ENCODE peak calls at places on chromosomes 1 and 21, in seven cellular contexts. E is prostate gland, P is body of pancreas, U is GM06990, Z is stromal cell of bone marrow, T is NT2/D1, I is CD14-positive monocyte. G is an unnamed sample.

GRCh38 chr1:231410041-231410591 is 12.0 kb downstream of the EGLN1 start:
- DNase-seq in U (no peak), T (no peak), I (no peak), Z (no peak), P (no peak), E (no peak), G (no peak)

GRCh38 chr1:77424236-77424635 is 142.4 kb downstream of the AK5 start:
- DNase-seq in P (no peak), Z (no peak), T (no peak), I (no peak), E (no peak), U (no peak), G (no peak)

GRCh38 chr1:18923721-18924610 is 21.6 kb upstream of the ALDH4A1 start:
- DNase-seq in U (no peak), P (no peak), E (no peak), I (no peak), T (no peak), Z (no peak), G (no peak)

GRCh38 chr1:19312782-19313635 is 883 bp downstream of the SLC66A1 start:
- DNase-seq in P (no peak), T (no peak), Z (no peak), U (peak), E (no peak), I (no peak), G (no peak)

GRCh38 chr1:104780470-104781078 is 1030.9 kb downstream of the AMY1C start:
- DNase-seq in E (no peak), T (peak), Z (no peak), U (no peak), I (no peak), P (no peak), G (peak)

GRCh38 chr1:232260861-232261260 is 369.1 kb downstream of the SIPA1L2 start:
- DNase-seq in T (no peak), E (no peak), I (no peak), U (no peak), P (no peak), Z (no peak), G (no peak)

GRCh38 chr1:54459140-54459539 is 52.9 kb upstream of the SSBP3 start:
- DNase-seq in P (no peak), I (no peak), U (no peak), T (no peak), Z (no peak), E (no peak), G (no peak)

GRCh38 chr1:94014635-94015488 is 105.6 kb upstream of the GCLM start:
- DNase-seq in E (no peak), P (no peak), Z (peak), T (no peak), U (no peak), I (no peak), G (no peak)

GRCh38 chr1:20195464-20195780 is 9.1 kb upstream of the PLA2G2C start:
- DNase-seq in E (no peak), I (no peak), P (no peak), U (no peak), T (no peak), Z (no peak), G (no peak)

GRCh38 chr1:22108343-22109135 is 34.4 kb downstream of the WNT4 start:
- DNase-seq in I (no peak), P (no peak), Z (no peak), U (no peak), E (no peak), T (no peak), G (no peak)

GRCh38 chr21:34580181-34580700 is 34.7 kb downstream of the RCAN1 start:
- DNase-seq in I (no peak), T (no peak), Z (no peak), E (no peak), P (peak), U (no peak), G (no peak)

GRCh38 chr1:109478806-109479205 is 4.9 kb upstream of the ATXN7L2 start:
- DNase-seq in I (no peak), Z (no peak), P (peak), U (no peak), T (no peak), E (no peak), G (peak)

GRCh38 chr1:99685516-99686180 is 39.7 kb downstream of the PALMD start:
- DNase-seq in U (peak), E (peak), P (peak), I (no peak), Z (peak), T (peak), G (peak)

GRCh38 chr1:173356211-173356762 is 120.8 kb upstream of the PRDX6 start:
- DNase-seq in U (peak), I (no peak), E (no peak), P (no peak), Z (no peak), T (no peak), G (no peak)

GRCh38 chr1:28509705-28510349 is 4.0 kb downstream of the RCC1 start:
- DNase-seq in E (no peak), P (no peak), U (no peak), T (no peak), Z (no peak), I (no peak), G (no peak)

GRCh38 chr1:218546314-218546713 is 201.2 kb downstream of the TGFB2 start:
- DNase-seq in T (no peak), Z (no peak), U (no peak), P (no peak), E (no peak), I (no peak), G (no peak)